ENCODE peak calls at places on chromosomes 6 and 20, in ten cellular contexts. One of them, this sample, is unnamed.

GRCh38 chr6:90701146-90701781 is 114.4 kb upstream of the MAP3K7 start:
- DNase-seq in body of pancreas: no peak
- DNase-seq in heart left ventricle: no peak
- DNase-seq in HAP-1: peak; percentile 39
- DNase-seq in psoas muscle: no peak
- DNase-seq in mesenchymal stem cell: no peak
- DNase-seq in GM23248: no peak
- DNase-seq in left lung: no peak
- DNase-seq in stomach: no peak
- DNase-seq in suprapubic skin: no peak
- DNase-seq in this sample: no peak

GRCh38 chr6:39330057-39330456 is 7.6 kb upstream of the KCNK16 start:
- DNase-seq in mesenchymal stem cell: no peak
- DNase-seq in heart left ventricle: no peak
- DNase-seq in stomach: no peak
- DNase-seq in left lung: no peak
- DNase-seq in GM23248: no peak
- DNase-seq in psoas muscle: no peak
- DNase-seq in suprapubic skin: no peak
- DNase-seq in body of pancreas: no peak
- DNase-seq in HAP-1: no peak
- DNase-seq in this sample: no peak

GRCh38 chr6:72374172-72374571 is 247.7 kb upstream of the KCNQ5 start:
- DNase-seq in body of pancreas: no peak
- DNase-seq in psoas muscle: no peak
- DNase-seq in mesenchymal stem cell: no peak
- DNase-seq in heart left ventricle: no peak
- DNase-seq in stomach: no peak
- DNase-seq in left lung: no peak
- DNase-seq in suprapubic skin: no peak
- DNase-seq in HAP-1: no peak
- DNase-seq in GM23248: no peak
- DNase-seq in this sample: no peak

GRCh38 chr6:82646231-82646615 is 282.6 kb downstream of the TPBG start:
- DNase-seq in body of pancreas: no peak
- DNase-seq in mesenchymal stem cell: no peak
- DNase-seq in psoas muscle: no peak
- DNase-seq in HAP-1: no peak
- DNase-seq in heart left ventricle: no peak
- DNase-seq in GM23248: peak; percentile 1
- DNase-seq in suprapubic skin: no peak
- DNase-seq in stomach: no peak
- DNase-seq in left lung: no peak
- DNase-seq in this sample: no peak

GRCh38 chr6:148538251-148539190 is 195.9 kb downstream of the SASH1 start:
- DNase-seq in suprapubic skin: no peak
- DNase-seq in stomach: no peak
- DNase-seq in psoas muscle: no peak
- DNase-seq in mesenchymal stem cell: peak; percentile 50
- DNase-seq in GM23248: peak; percentile 75
- DNase-seq in heart left ventricle: no peak
- DNase-seq in left lung: no peak
- DNase-seq in body of pancreas: no peak
- DNase-seq in HAP-1: peak; percentile 46
- DNase-seq in this sample: no peak

GRCh38 chr6:48109902-48110301 is 1.1 kb downstream of the PTCHD4 start:
- DNase-seq in body of pancreas: no peak
- DNase-seq in HAP-1: no peak
- DNase-seq in left lung: no peak
- DNase-seq in psoas muscle: no peak
- DNase-seq in mesenchymal stem cell: peak; percentile 57
- DNase-seq in heart left ventricle: no peak
- DNase-seq in GM23248: peak; percentile 14
- DNase-seq in suprapubic skin: no peak
- DNase-seq in stomach: no peak
- DNase-seq in this sample: no peak

GRCh38 chr20:17557675-17558006 is 12.2 kb upstream of the DSTN start:
- DNase-seq in body of pancreas: peak; percentile 57
- DNase-seq in mesenchymal stem cell: peak; percentile 92
- DNase-seq in GM23248: peak; percentile 93
- DNase-seq in heart left ventricle: no peak
- DNase-seq in stomach: peak; percentile 59
- DNase-seq in HAP-1: no peak
- DNase-seq in psoas muscle: no peak
- DNase-seq in suprapubic skin: no peak
- DNase-seq in left lung: no peak
- DNase-seq in this sample: peak; percentile 78

GRCh38 chr20:3313681-3314080 is 74.7 kb upstream of the SLC4A11 start:
- DNase-seq in GM23248: peak; percentile 15
- DNase-seq in mesenchymal stem cell: peak; percentile 2
- DNase-seq in body of pancreas: peak; percentile 67
- DNase-seq in left lung: no peak
- DNase-seq in HAP-1: no peak
- DNase-seq in psoas muscle: no peak
- DNase-seq in stomach: no peak
- DNase-seq in heart left ventricle: no peak
- DNase-seq in suprapubic skin: no peak
- DNase-seq in this sample: no peak

GRCh38 chr6:169075211-169075621 is 178.4 kb downstream of the THBS2 start:
- DNase-seq in GM23248: peak; percentile 89
- DNase-seq in stomach: peak; percentile 34
- DNase-seq in psoas muscle: peak; percentile 66
- DNase-seq in body of pancreas: peak; percentile 33
- DNase-seq in HAP-1: no peak
- DNase-seq in heart left ventricle: peak; percentile 40
- DNase-seq in mesenchymal stem cell: no peak
- DNase-seq in suprapubic skin: no peak
- DNase-seq in left lung: peak; percentile 67
- DNase-seq in this sample: no peak

GRCh38 chr6:81589465-81590313 is 162.8 kb downstream of the TENT5A start:
- DNase-seq in stomach: peak; percentile 27
- DNase-seq in heart left ventricle: no peak
- DNase-seq in left lung: no peak
- DNase-seq in GM23248: no peak
- DNase-seq in HAP-1: no peak
- DNase-seq in suprapubic skin: no peak
- DNase-seq in body of pancreas: peak; percentile 21
- DNase-seq in mesenchymal stem cell: no peak
- DNase-seq in psoas muscle: no peak
- DNase-seq in this sample: no peak

GRCh38 chr20:1757072-1757471 is 99.5 kb upstream of the SIRPG start:
- DNase-seq in body of pancreas: no peak
- DNase-seq in psoas muscle: no peak
- DNase-seq in HAP-1: no peak
- DNase-seq in stomach: no peak
- DNase-seq in heart left ventricle: no peak
- DNase-seq in GM23248: no peak
- DNase-seq in suprapubic skin: no peak
- DNase-seq in mesenchymal stem cell: peak; percentile 42
- DNase-seq in left lung: no peak
- DNase-seq in this sample: no peak

GRCh38 chr20:1761116-1761515 is 103.5 kb upstream of the SIRPG start:
- DNase-seq in left lung: no peak
- DNase-seq in suprapubic skin: no peak
- DNase-seq in body of pancreas: no peak
- DNase-seq in heart left ventricle: no peak
- DNase-seq in stomach: no peak
- DNase-seq in HAP-1: no peak
- DNase-seq in psoas muscle: no peak
- DNase-seq in GM23248: peak; percentile 95
- DNase-seq in mesenchymal stem cell: peak; percentile 91
- DNase-seq in this sample: peak; percentile 13

GRCh38 chr20:1754749-1755148 is 97.2 kb upstream of the SIRPG start:
- DNase-seq in mesenchymal stem cell: no peak
- DNase-seq in heart left ventricle: no peak
- DNase-seq in left lung: no peak
- DNase-seq in GM23248: no peak
- DNase-seq in suprapubic skin: no peak
- DNase-seq in HAP-1: no peak
- DNase-seq in body of pancreas: no peak
- DNase-seq in stomach: no peak
- DNase-seq in psoas muscle: no peak
- DNase-seq in this sample: no peak

GRCh38 chr20:1758765-1759164 is 101.2 kb upstream of the SIRPG start:
- DNase-seq in GM23248: no peak
- DNase-seq in suprapubic skin: no peak
- DNase-seq in psoas muscle: no peak
- DNase-seq in stomach: no peak
- DNase-seq in heart left ventricle: no peak
- DNase-seq in body of pancreas: no peak
- DNase-seq in left lung: no peak
- DNase-seq in HAP-1: no peak
- DNase-seq in mesenchymal stem cell: no peak
- DNase-seq in this sample: no peak

GRCh38 chr20:1757606-1758507 is 100.3 kb upstream of the SIRPG start:
- DNase-seq in HAP-1: no peak
- DNase-seq in mesenchymal stem cell: no peak
- DNase-seq in stomach: no peak
- DNase-seq in body of pancreas: no peak
- DNase-seq in heart left ventricle: no peak
- DNase-seq in left lung: no peak
- DNase-seq in GM23248: no peak
- DNase-seq in suprapubic skin: no peak
- DNase-seq in psoas muscle: no peak
- DNase-seq in this sample: no peak
- H3K4me1 ChIP-seq in HAP-1: peaks cover 4% of the 10 kb centered on the region
- H3K4me1 ChIP-seq in mesenchymal stem cell: peaks cover 4% of the 10 kb centered on the region
- H3K4me1 ChIP-seq in stomach: no peaks in the 10 kb centered on the region
- H3K4me1 ChIP-seq in body of pancreas: no peaks in the 10 kb centered on the region
- H3K4me1 ChIP-seq in heart left ventricle: no peaks in the 10 kb centered on the region
- H3K4me1 ChIP-seq in left lung: peaks cover 15% of the 10 kb centered on the region
- H3K4me1 ChIP-seq in GM23248: peaks cover 15% of the 10 kb centered on the region
- H3K4me1 ChIP-seq in suprapubic skin: no peaks in the 10 kb centered on the region
- H3K4me1 ChIP-seq in psoas muscle: no peaks in the 10 kb centered on the region
- H3K4me1 ChIP-seq in this sample: no peaks in the 10 kb centered on the region

GRCh38 chr6:112308476-112308875 is 38.7 kb upstream of the RFPL4B start:
- DNase-seq in psoas muscle: no peak
- DNase-seq in GM23248: peak; percentile 7
- DNase-seq in HAP-1: no peak
- DNase-seq in heart left ventricle: no peak
- DNase-seq in left lung: no peak
- DNase-seq in suprapubic skin: no peak
- DNase-seq in body of pancreas: no peak
- DNase-seq in mesenchymal stem cell: no peak
- DNase-seq in stomach: no peak
- DNase-seq in this sample: no peak

GRCh38 chr6:112305795-112306194 is 41.3 kb upstream of the RFPL4B start:
- DNase-seq in GM23248: no peak
- DNase-seq in psoas muscle: no peak
- DNase-seq in body of pancreas: peak; percentile 14
- DNase-seq in heart left ventricle: no peak
- DNase-seq in HAP-1: no peak
- DNase-seq in suprapubic skin: no peak
- DNase-seq in stomach: no peak
- DNase-seq in mesenchymal stem cell: no peak
- DNase-seq in left lung: no peak
- DNase-seq in this sample: no peak

GRCh38 chr6:112309244-112309643 is 37.9 kb upstream of the RFPL4B start:
- DNase-seq in GM23248: no peak
- DNase-seq in psoas muscle: no peak
- DNase-seq in left lung: no peak
- DNase-seq in stomach: no peak
- DNase-seq in mesenchymal stem cell: no peak
- DNase-seq in suprapubic skin: no peak
- DNase-seq in HAP-1: no peak
- DNase-seq in heart left ventricle: no peak
- DNase-seq in body of pancreas: no peak
- DNase-seq in this sample: no peak

GRCh38 chr6:112310439-112311154 is 36.5 kb upstream of the RFPL4B start:
- DNase-seq in HAP-1: no peak
- DNase-seq in mesenchymal stem cell: no peak
- DNase-seq in left lung: no peak
- DNase-seq in stomach: no peak
- DNase-seq in psoas muscle: no peak
- DNase-seq in body of pancreas: no peak
- DNase-seq in GM23248: no peak
- DNase-seq in suprapubic skin: no peak
- DNase-seq in heart left ventricle: no peak
- DNase-seq in this sample: no peak

DNA sequence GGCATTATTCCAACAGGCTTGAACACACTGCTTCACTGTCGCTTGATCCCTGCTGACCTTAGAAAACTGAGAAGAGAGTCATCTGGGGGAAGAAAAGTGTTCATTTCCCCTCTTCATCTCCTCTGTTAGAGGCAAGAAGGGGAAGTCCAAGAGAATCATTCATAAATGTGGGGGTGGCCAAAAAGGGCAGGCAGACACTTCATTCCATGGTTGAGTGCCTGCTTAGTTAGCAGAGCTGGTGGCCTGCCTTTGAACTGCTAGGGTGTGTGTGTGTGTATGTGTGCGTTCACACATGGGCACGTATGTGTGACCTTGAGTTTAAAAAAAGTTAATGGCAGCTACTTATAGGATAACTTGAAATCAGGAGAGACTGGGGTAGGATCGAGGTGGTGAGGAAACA is 39.4 kb upstream of the RFPL4B start:
- DNase-seq in suprapubic skin: no peak
- DNase-seq in GM23248: no peak
- DNase-seq in left lung: no peak
- DNase-seq in HAP-1: no peak
- DNase-seq in mesenchymal stem cell: no peak
- DNase-seq in body of pancreas: no peak
- DNase-seq in psoas muscle: no peak
- DNase-seq in stomach: no peak
- DNase-seq in heart left ventricle: no peak
- DNase-seq in this sample: no peak
- H3K4me1 ChIP-seq in suprapubic skin: peaks cover 15% of the 10 kb centered on the region
- H3K4me1 ChIP-seq in GM23248: peaks cover 34% of the 10 kb centered on the region
- H3K4me1 ChIP-seq in left lung: no peaks in the 10 kb centered on the region
- H3K4me1 ChIP-seq in HAP-1: peaks cover 10% of the 10 kb centered on the region
- H3K4me1 ChIP-seq in mesenchymal stem cell: peaks cover 6% of the 10 kb centered on the region
- H3K4me1 ChIP-seq in body of pancreas: peaks cover 7% of the 10 kb centered on the region
- H3K4me1 ChIP-seq in psoas muscle: peaks cover 5% of the 10 kb centered on the region
- H3K4me1 ChIP-seq in stomach: peaks cover 14% of the 10 kb centered on the region
- H3K4me1 ChIP-seq in heart left ventricle: no peaks in the 10 kb centered on the region
- H3K4me1 ChIP-seq in this sample: no peaks in the 10 kb centered on the region

DNA sequence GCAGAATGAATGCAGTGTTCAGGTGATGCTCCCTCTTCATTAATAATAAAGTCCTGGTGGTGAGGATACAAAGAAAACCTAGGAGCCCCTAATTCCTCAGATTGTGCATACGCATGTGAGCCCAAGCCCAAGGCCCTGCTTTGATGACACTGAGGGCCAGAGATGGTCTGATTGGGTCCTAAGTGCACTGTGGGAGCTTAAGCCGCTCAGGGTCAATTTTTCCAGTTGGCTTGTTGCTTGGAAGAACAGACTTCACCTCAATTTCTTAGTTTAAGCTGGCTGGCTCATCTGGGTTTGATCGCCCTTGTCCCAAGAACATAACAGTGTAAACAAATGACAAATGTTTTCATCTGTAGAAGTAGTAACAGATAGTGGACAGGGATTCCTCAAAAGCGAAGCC is 41.4 kb downstream of the INSM1 start:
- DNase-seq in heart left ventricle: no peak
- DNase-seq in psoas muscle: no peak
- DNase-seq in HAP-1: no peak
- DNase-seq in left lung: no peak
- DNase-seq in suprapubic skin: no peak
- DNase-seq in body of pancreas: no peak
- DNase-seq in GM23248: no peak
- DNase-seq in stomach: no peak
- DNase-seq in mesenchymal stem cell: no peak
- DNase-seq in this sample: no peak
- H3K4me1 ChIP-seq in heart left ventricle: peaks cover 6% of the 10 kb centered on the region
- H3K4me1 ChIP-seq in psoas muscle: no peaks in the 10 kb centered on the region
- H3K4me1 ChIP-seq in HAP-1: peaks cover 4% of the 10 kb centered on the region
- H3K4me1 ChIP-seq in left lung: peaks cover 10% of the 10 kb centered on the region
- H3K4me1 ChIP-seq in suprapubic skin: no peaks in the 10 kb centered on the region
- H3K4me1 ChIP-seq in body of pancreas: peaks cover 7% of the 10 kb centered on the region
- H3K4me1 ChIP-seq in GM23248: no peaks in the 10 kb centered on the region
- H3K4me1 ChIP-seq in stomach: peaks cover 21% of the 10 kb centered on the region
- H3K4me1 ChIP-seq in mesenchymal stem cell: peaks cover 3% of the 10 kb centered on the region
- H3K4me1 ChIP-seq in this sample: no peaks in the 10 kb centered on the region

GRCh38 chr6:129697788-129698187 is 12.2 kb downstream of the ARHGAP18 start:
- DNase-seq in left lung: no peak
- DNase-seq in HAP-1: no peak
- DNase-seq in heart left ventricle: no peak
- DNase-seq in suprapubic skin: no peak
- DNase-seq in stomach: no peak
- DNase-seq in psoas muscle: no peak
- DNase-seq in body of pancreas: no peak
- DNase-seq in GM23248: no peak
- DNase-seq in mesenchymal stem cell: no peak
- DNase-seq in this sample: no peak
- H3K4me1 ChIP-seq in left lung: peaks cover 79% of the 10 kb centered on the region
- H3K4me1 ChIP-seq in HAP-1: peaks cover 48% of the 10 kb centered on the region
- H3K4me1 ChIP-seq in heart left ventricle: peaks cover 5% of the 10 kb centered on the region
- H3K4me1 ChIP-seq in suprapubic skin: peaks cover 24% of the 10 kb centered on the region
- H3K4me1 ChIP-seq in stomach: peaks cover 85% of the 10 kb centered on the region
- H3K4me1 ChIP-seq in psoas muscle: peaks cover 71% of the 10 kb centered on the region
- H3K4me1 ChIP-seq in body of pancreas: peaks cover 81% of the 10 kb centered on the region
- H3K4me1 ChIP-seq in GM23248: peaks cover 37% of the 10 kb centered on the region
- H3K4me1 ChIP-seq in mesenchymal stem cell: peaks cover 6% of the 10 kb centered on the region
- H3K4me1 ChIP-seq in this sample: peaks cover 84% of the 10 kb centered on the region

This sample was measured in HCT116.